ENCODE peak calls at places on chromosome 13, in eight cellular contexts. One of them, this sample, is unnamed.

GRCh38 chr13:49472186-49472585 is 23.6 kb upstream of the PHF11 start:
- DNase-seq in Peyer's patch: no peak
- DNase-seq in fibroblast of lung: peak
- DNase-seq in upper lobe of right lung: no peak
- DNase-seq in body of pancreas: no peak
- DNase-seq in AG09309: no peak
- DNase-seq in HFF-Myc: no peak
- DNase-seq in IMR-90: peak
- DNase-seq in this sample: no peak

GRCh38 chr13:105159794-105160193 is 1375.7 kb downstream of the EFNB2 start:
- DNase-seq in Peyer's patch: no peak
- DNase-seq in fibroblast of lung: no peak
- DNase-seq in upper lobe of right lung: no peak
- DNase-seq in body of pancreas: peak
- DNase-seq in AG09309: no peak
- DNase-seq in HFF-Myc: no peak
- DNase-seq in IMR-90: no peak
- DNase-seq in this sample: no peak

GRCh38 chr13:110683203-110683883 is 22.6 kb downstream of the CARS2 start:
- DNase-seq in Peyer's patch: no peak
- DNase-seq in fibroblast of lung: no peak
- DNase-seq in upper lobe of right lung: no peak
- DNase-seq in body of pancreas: peak
- DNase-seq in AG09309: no peak
- DNase-seq in HFF-Myc: no peak
- DNase-seq in IMR-90: peak
- DNase-seq in this sample: peak

GRCh38 chr13:21913010-21913409 is 242.1 kb downstream of the FGF9 start:
- DNase-seq in Peyer's patch: no peak
- DNase-seq in fibroblast of lung: no peak
- DNase-seq in upper lobe of right lung: no peak
- DNase-seq in body of pancreas: no peak
- DNase-seq in AG09309: no peak
- DNase-seq in HFF-Myc: no peak
- DNase-seq in IMR-90: peak
- DNase-seq in this sample: no peak

GRCh38 chr13:110915874-110916670 is 1.2 kb upstream of the ANKRD10 start:
- DNase-seq in Peyer's patch: no peak
- DNase-seq in fibroblast of lung: peak
- DNase-seq in upper lobe of right lung: no peak
- DNase-seq in body of pancreas: no peak
- DNase-seq in AG09309: peak
- DNase-seq in HFF-Myc: no peak
- DNase-seq in IMR-90: peak
- DNase-seq in this sample: peak

GRCh38 chr13:106369091-106369490 is 166.4 kb downstream of the EFNB2 start:
- DNase-seq in Peyer's patch: no peak
- DNase-seq in fibroblast of lung: peak
- DNase-seq in upper lobe of right lung: no peak
- DNase-seq in body of pancreas: no peak
- DNase-seq in AG09309: no peak
- DNase-seq in HFF-Myc: no peak
- DNase-seq in IMR-90: no peak
- DNase-seq in this sample: no peak

GRCh38 chr13:93480553-93481106 is 254.0 kb downstream of the GPC6 start:
- DNase-seq in Peyer's patch: no peak
- DNase-seq in fibroblast of lung: no peak
- DNase-seq in upper lobe of right lung: no peak
- DNase-seq in body of pancreas: no peak
- DNase-seq in AG09309: no peak
- DNase-seq in HFF-Myc: no peak
- DNase-seq in IMR-90: no peak
- DNase-seq in this sample: no peak

GRCh38 chr13:110771194-110771593 is 57.7 kb downstream of the ING1 start:
- DNase-seq in Peyer's patch: no peak
- DNase-seq in fibroblast of lung: no peak
- DNase-seq in upper lobe of right lung: no peak
- DNase-seq in body of pancreas: no peak
- DNase-seq in AG09309: no peak
- DNase-seq in HFF-Myc: no peak
- DNase-seq in IMR-90: peak
- DNase-seq in this sample: no peak

GRCh38 chr13:37386276-37386675 is 212.3 kb downstream of the POSTN start:
- DNase-seq in Peyer's patch: no peak
- DNase-seq in fibroblast of lung: peak
- DNase-seq in upper lobe of right lung: no peak
- DNase-seq in body of pancreas: no peak
- DNase-seq in AG09309: peak
- DNase-seq in HFF-Myc: no peak
- DNase-seq in IMR-90: peak
- DNase-seq in this sample: no peak

GRCh38 chr13:41696163-41697003 is 239.0 kb downstream of the RGCC start:
- DNase-seq in Peyer's patch: no peak
- DNase-seq in fibroblast of lung: peak
- DNase-seq in upper lobe of right lung: no peak
- DNase-seq in body of pancreas: no peak
- DNase-seq in AG09309: peak
- DNase-seq in HFF-Myc: no peak
- DNase-seq in IMR-90: peak
- DNase-seq in this sample: peak

GRCh38 chr13:48750588-48751383 is 97.1 kb downstream of the CYSLTR2 start:
- DNase-seq in Peyer's patch: no peak
- DNase-seq in fibroblast of lung: peak
- DNase-seq in upper lobe of right lung: no peak
- DNase-seq in body of pancreas: peak
- DNase-seq in AG09309: no peak
- DNase-seq in HFF-Myc: no peak
- DNase-seq in IMR-90: no peak
- DNase-seq in this sample: no peak

GRCh38 chr13:26007774-26008173 is 44.0 kb downstream of the SHISA2 start:
- DNase-seq in Peyer's patch: no peak
- DNase-seq in fibroblast of lung: no peak
- DNase-seq in upper lobe of right lung: no peak
- DNase-seq in body of pancreas: no peak
- DNase-seq in AG09309: no peak
- DNase-seq in HFF-Myc: no peak
- DNase-seq in IMR-90: no peak
- DNase-seq in this sample: no peak

GRCh38 chr13:109747524-109747923 is 38.9 kb downstream of the IRS2 start:
- DNase-seq in Peyer's patch: no peak
- DNase-seq in fibroblast of lung: no peak
- DNase-seq in upper lobe of right lung: no peak
- DNase-seq in body of pancreas: no peak
- DNase-seq in AG09309: no peak
- DNase-seq in HFF-Myc: no peak
- DNase-seq in IMR-90: no peak
- DNase-seq in this sample: no peak

GRCh38 chr13:67134322-67135129 is 95.6 kb downstream of the PCDH9 start:
- DNase-seq in Peyer's patch: no peak
- DNase-seq in fibroblast of lung: peak
- DNase-seq in upper lobe of right lung: no peak
- DNase-seq in body of pancreas: no peak
- DNase-seq in AG09309: no peak
- DNase-seq in HFF-Myc: no peak
- DNase-seq in IMR-90: peak
- DNase-seq in this sample: no peak

GRCh38 chr13:22372261-22372660 is 701.4 kb downstream of the FGF9 start:
- DNase-seq in Peyer's patch: no peak
- DNase-seq in fibroblast of lung: no peak
- DNase-seq in upper lobe of right lung: no peak
- DNase-seq in body of pancreas: no peak
- DNase-seq in AG09309: no peak
- DNase-seq in HFF-Myc: no peak
- DNase-seq in IMR-90: no peak
- DNase-seq in this sample: no peak

GRCh38 chr13:60260440-60260839 is 96.7 kb upstream of the DIAPH3 start:
- DNase-seq in Peyer's patch: no peak
- DNase-seq in fibroblast of lung: no peak
- DNase-seq in upper lobe of right lung: no peak
- DNase-seq in body of pancreas: no peak
- DNase-seq in AG09309: no peak
- DNase-seq in HFF-Myc: no peak
- DNase-seq in IMR-90: no peak
- DNase-seq in this sample: no peak

GRCh38 chr13:31835932-31836331 is 96.6 kb downstream of the RXFP2 start:
- DNase-seq in Peyer's patch: no peak
- DNase-seq in fibroblast of lung: peak
- DNase-seq in upper lobe of right lung: no peak
- DNase-seq in body of pancreas: no peak
- DNase-seq in AG09309: peak
- DNase-seq in HFF-Myc: peak
- DNase-seq in IMR-90: peak
- DNase-seq in this sample: peak

GRCh38 chr13:77475345-77476084 is 60.0 kb upstream of the SCEL start:
- DNase-seq in Peyer's patch: no peak
- DNase-seq in fibroblast of lung: no peak
- DNase-seq in upper lobe of right lung: no peak
- DNase-seq in body of pancreas: no peak
- DNase-seq in AG09309: no peak
- DNase-seq in HFF-Myc: no peak
- DNase-seq in IMR-90: no peak
- DNase-seq in this sample: no peak

GRCh38 chr13:30071890-30072817 is 221.7 kb upstream of the UBL3 start:
- DNase-seq in Peyer's patch: peak
- DNase-seq in fibroblast of lung: no peak
- DNase-seq in upper lobe of right lung: peak
- DNase-seq in body of pancreas: peak
- DNase-seq in AG09309: no peak
- DNase-seq in HFF-Myc: no peak
- DNase-seq in IMR-90: no peak
- DNase-seq in this sample: peak

GRCh38 chr13:43331676-43332075 is 308.3 kb downstream of the DNAJC15 start:
- DNase-seq in Peyer's patch: no peak
- DNase-seq in fibroblast of lung: peak
- DNase-seq in upper lobe of right lung: no peak
- DNase-seq in body of pancreas: no peak
- DNase-seq in AG09309: no peak
- DNase-seq in HFF-Myc: no peak
- DNase-seq in IMR-90: peak
- DNase-seq in this sample: no peak
- H3K4me3 ChIP-seq in Peyer's patch: no peak
- H3K4me3 ChIP-seq in fibroblast of lung: no peak
- H3K4me3 ChIP-seq in upper lobe of right lung: no peak
- H3K4me3 ChIP-seq in body of pancreas: no peak
- H3K4me3 ChIP-seq in AG09309: no peak
- H3K4me3 ChIP-seq in HFF-Myc: no peak
- H3K4me3 ChIP-seq in IMR-90: no peak
- H3K4me3 ChIP-seq in this sample: no peak

DNA sequence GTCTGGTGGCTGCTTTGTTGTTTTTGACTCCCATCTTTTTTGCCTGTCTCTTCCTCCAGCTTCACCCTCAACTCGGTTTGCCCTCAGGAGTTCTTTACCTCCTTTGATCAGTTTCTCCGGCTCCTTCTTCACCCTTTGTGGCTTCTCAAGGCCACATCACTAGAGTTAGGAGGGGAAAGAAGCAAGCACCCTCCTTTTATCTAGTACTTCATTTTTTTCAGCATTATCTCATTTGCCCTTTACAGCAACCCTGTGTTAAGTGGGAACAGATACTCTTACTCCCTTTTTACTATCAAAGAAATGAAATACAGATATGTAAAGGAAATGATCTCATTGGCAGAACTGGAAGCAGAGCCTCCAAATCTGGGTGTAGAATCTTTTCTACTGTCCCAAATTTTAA is 26.9 kb downstream of the RAP2A start:
- DNase-seq in Peyer's patch: no peak
- DNase-seq in fibroblast of lung: no peak
- DNase-seq in upper lobe of right lung: no peak
- DNase-seq in body of pancreas: no peak
- DNase-seq in AG09309: no peak
- DNase-seq in HFF-Myc: no peak
- DNase-seq in IMR-90: no peak
- DNase-seq in this sample: no peak
- H3K4me3 ChIP-seq in Peyer's patch: no peak
- H3K4me3 ChIP-seq in fibroblast of lung: no peak
- H3K4me3 ChIP-seq in upper lobe of right lung: no peak
- H3K4me3 ChIP-seq in body of pancreas: no peak
- H3K4me3 ChIP-seq in AG09309: no peak
- H3K4me3 ChIP-seq in HFF-Myc: no peak
- H3K4me3 ChIP-seq in IMR-90: no peak
- H3K4me3 ChIP-seq in this sample: no peak

DNA sequence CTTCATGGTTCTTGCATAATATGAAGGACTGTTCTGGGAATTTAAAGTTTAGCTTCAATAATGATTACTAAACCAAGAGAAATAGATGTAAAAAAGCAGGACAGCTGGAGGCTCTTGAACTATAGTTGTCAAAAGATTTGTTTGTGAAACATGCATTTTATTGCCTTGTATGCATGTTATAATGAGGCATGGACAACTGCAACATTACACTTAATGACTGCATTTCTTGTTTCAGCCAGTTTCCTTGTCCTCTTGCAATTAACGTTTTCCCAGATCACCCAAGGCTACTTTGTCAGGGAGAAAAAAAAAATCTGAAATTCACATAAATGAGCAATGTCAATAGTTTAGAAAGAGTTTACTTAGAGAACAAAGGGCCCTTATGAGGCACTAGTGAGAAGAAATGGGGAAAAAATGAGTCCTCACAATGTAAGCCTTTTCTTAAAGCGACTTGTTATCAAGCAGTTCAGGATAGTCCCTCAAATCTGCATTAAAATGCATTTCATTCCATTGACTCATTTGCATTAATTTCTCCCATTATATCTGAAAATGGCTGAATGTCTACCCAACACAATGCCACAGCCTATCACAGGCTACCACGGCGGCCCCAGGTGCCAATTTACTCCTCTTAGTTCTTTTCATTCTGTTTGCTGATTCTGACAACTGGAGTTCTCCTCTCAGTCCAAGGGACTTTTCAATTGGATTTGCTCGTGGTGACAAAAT is 107.3 kb downstream of the DACH1 start:
- DNase-seq in Peyer's patch: no peak
- DNase-seq in fibroblast of lung: peak
- DNase-seq in upper lobe of right lung: no peak
- DNase-seq in body of pancreas: no peak
- DNase-seq in AG09309: no peak
- DNase-seq in HFF-Myc: no peak
- DNase-seq in IMR-90: no peak
- DNase-seq in this sample: no peak
- H3K4me3 ChIP-seq in Peyer's patch: no peak
- H3K4me3 ChIP-seq in fibroblast of lung: no peak
- H3K4me3 ChIP-seq in upper lobe of right lung: no peak
- H3K4me3 ChIP-seq in body of pancreas: no peak
- H3K4me3 ChIP-seq in AG09309: no peak
- H3K4me3 ChIP-seq in HFF-Myc: no peak
- H3K4me3 ChIP-seq in IMR-90: no peak
- H3K4me3 ChIP-seq in this sample: no peak

DNA sequence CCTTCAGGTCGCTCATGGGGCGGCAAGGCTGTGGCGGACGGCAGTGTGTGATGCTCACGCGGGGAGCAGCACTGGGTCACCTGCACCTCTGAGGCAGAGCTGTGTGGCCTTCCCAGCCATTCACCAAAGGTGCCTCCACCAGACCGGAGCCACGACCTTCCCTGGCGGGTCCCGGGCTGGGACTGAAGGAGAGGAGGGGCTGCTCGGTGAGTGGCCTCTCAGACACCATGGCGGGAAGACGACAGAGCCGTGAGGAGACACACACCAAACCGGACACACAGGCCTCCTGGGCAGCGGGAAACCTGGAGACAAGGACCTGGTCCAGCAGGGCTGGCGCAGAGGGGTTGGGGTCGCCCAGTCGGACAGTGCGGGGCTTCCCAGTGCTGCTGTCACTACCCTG is 7.5 kb downstream of the MCF2L start:
- DNase-seq in Peyer's patch: no peak
- DNase-seq in fibroblast of lung: no peak
- DNase-seq in upper lobe of right lung: no peak
- DNase-seq in body of pancreas: no peak
- DNase-seq in AG09309: no peak
- DNase-seq in HFF-Myc: no peak
- DNase-seq in IMR-90: no peak
- DNase-seq in this sample: no peak
- H3K4me3 ChIP-seq in Peyer's patch: no peak
- H3K4me3 ChIP-seq in fibroblast of lung: no peak
- H3K4me3 ChIP-seq in upper lobe of right lung: no peak
- H3K4me3 ChIP-seq in body of pancreas: no peak
- H3K4me3 ChIP-seq in AG09309: no peak
- H3K4me3 ChIP-seq in HFF-Myc: no peak
- H3K4me3 ChIP-seq in IMR-90: no peak
- H3K4me3 ChIP-seq in this sample: no peak

This sample was measured in mammary epithelial cell.